ENCODE peak calls at places on chromosomes 4 and X, in six cellular contexts. One of them, this sample, is unnamed.

GRCh38 chr4:99405433-99406115 is 29.6 kb downstream of the ADH7 start:
- DNase-seq in A549: peak; percentile 2
- DNase-seq in HepG2: peak; percentile 74
- DNase-seq in K562: peak; percentile 29
- DNase-seq in GM12878: peak; percentile 38
- DNase-seq in endothelial cell of umbilical vein: peak; percentile 70
- DNase-seq in this sample: peak; percentile 62

GRCh38 chrX:9110808-9111207 is 76.9 kb upstream of the FAM9B start:
- DNase-seq in A549: no peak
- DNase-seq in HepG2: no peak
- DNase-seq in K562: no peak
- DNase-seq in GM12878: no peak
- DNase-seq in endothelial cell of umbilical vein: no peak
- DNase-seq in this sample: no peak

GRCh38 chr4:168076989-168077725 is 15.2 kb upstream of the ANXA10 start:
- DNase-seq in A549: peak; percentile 4
- DNase-seq in HepG2: peak; percentile 44
- DNase-seq in K562: peak; percentile 26
- DNase-seq in GM12878: peak; percentile 16
- DNase-seq in endothelial cell of umbilical vein: peak; percentile 81
- DNase-seq in this sample: peak; percentile 62

GRCh38 chr4:175970734-175971133 is 94.9 kb upstream of the WDR17 start:
- DNase-seq in A549: no peak
- DNase-seq in HepG2: no peak
- DNase-seq in K562: no peak
- DNase-seq in GM12878: no peak
- DNase-seq in endothelial cell of umbilical vein: no peak
- DNase-seq in this sample: no peak

GRCh38 chr4:150436598-150437370 is 145.2 kb upstream of the MAB21L2 start:
- DNase-seq in A549: no peak
- DNase-seq in HepG2: no peak
- DNase-seq in K562: no peak
- DNase-seq in GM12878: no peak
- DNase-seq in endothelial cell of umbilical vein: no peak
- DNase-seq in this sample: no peak

GRCh38 chr4:167233523-167234387 is 539 bp downstream of the SPOCK3 start:
- DNase-seq in A549: no peak
- DNase-seq in HepG2: no peak
- DNase-seq in K562: no peak
- DNase-seq in GM12878: no peak
- DNase-seq in endothelial cell of umbilical vein: peak; percentile 23
- DNase-seq in this sample: no peak

GRCh38 chrX:51459125-51459524 is 37.3 kb downstream of the NUDT11 start:
- DNase-seq in A549: no peak
- DNase-seq in HepG2: peak; percentile 3
- DNase-seq in K562: peak; percentile 5
- DNase-seq in GM12878: no peak
- DNase-seq in endothelial cell of umbilical vein: peak; percentile 1
- DNase-seq in this sample: peak; percentile 39

GRCh38 chrX:39453847-39454645 is 643.7 kb downstream of the BCOR start:
- DNase-seq in A549: no peak
- DNase-seq in HepG2: no peak
- DNase-seq in K562: no peak
- DNase-seq in GM12878: no peak
- DNase-seq in endothelial cell of umbilical vein: no peak
- DNase-seq in this sample: no peak

GRCh38 chr4:31365006-31365690 is 645.0 kb downstream of the PCDH7 start:
- DNase-seq in A549: no peak
- DNase-seq in HepG2: no peak
- DNase-seq in K562: no peak
- DNase-seq in GM12878: no peak
- DNase-seq in endothelial cell of umbilical vein: peak; percentile 70
- DNase-seq in this sample: no peak

GRCh38 chrX:41781500-41781899 is 57.5 kb downstream of the GPR82 start:
- DNase-seq in A549: peak; percentile 31
- DNase-seq in HepG2: peak; percentile 36
- DNase-seq in K562: peak; percentile 15
- DNase-seq in GM12878: no peak
- DNase-seq in endothelial cell of umbilical vein: peak; percentile 49
- DNase-seq in this sample: peak; percentile 35

GRCh38 chr4:138702471-138702870 is 313.1 kb upstream of the NOCT start:
- DNase-seq in A549: no peak
- DNase-seq in HepG2: no peak
- DNase-seq in K562: no peak
- DNase-seq in GM12878: no peak
- DNase-seq in endothelial cell of umbilical vein: no peak
- DNase-seq in this sample: no peak

GRCh38 chr4:14862881-14863280 is 139.4 kb upstream of the CPEB2 start:
- DNase-seq in A549: no peak
- DNase-seq in HepG2: no peak
- DNase-seq in K562: peak; percentile 82
- DNase-seq in GM12878: no peak
- DNase-seq in endothelial cell of umbilical vein: no peak
- DNase-seq in this sample: no peak

GRCh38 chrX:106972896-106973295 is 27.1 kb downstream of the MORC4 start:
- DNase-seq in A549: no peak
- DNase-seq in HepG2: no peak
- DNase-seq in K562: no peak
- DNase-seq in GM12878: no peak
- DNase-seq in endothelial cell of umbilical vein: no peak
- DNase-seq in this sample: no peak

GRCh38 chr4:93261207-93261606 is 567.3 kb upstream of the ATOH1 start:
- DNase-seq in A549: no peak
- DNase-seq in HepG2: no peak
- DNase-seq in K562: no peak
- DNase-seq in GM12878: no peak
- DNase-seq in endothelial cell of umbilical vein: no peak
- DNase-seq in this sample: no peak

GRCh38 chr4:2828758-2829181 is 14.9 kb upstream of the ADD1 start:
- DNase-seq in A549: no peak
- DNase-seq in HepG2: no peak
- DNase-seq in K562: no peak
- DNase-seq in GM12878: no peak
- DNase-seq in endothelial cell of umbilical vein: no peak
- DNase-seq in this sample: no peak

GRCh38 chr4:74450298-74450683 is 5.4 kb downstream of the AREG start:
- DNase-seq in A549: no peak
- DNase-seq in HepG2: no peak
- DNase-seq in K562: no peak
- DNase-seq in GM12878: no peak
- DNase-seq in endothelial cell of umbilical vein: no peak
- DNase-seq in this sample: no peak

GRCh38 chrX:82081027-82081426 is 879.1 kb downstream of the SH3BGRL start:
- DNase-seq in A549: no peak
- DNase-seq in HepG2: no peak
- DNase-seq in K562: no peak
- DNase-seq in GM12878: no peak
- DNase-seq in endothelial cell of umbilical vein: no peak
- DNase-seq in this sample: peak; percentile 0

GRCh38 chr4:123674752-123675151 is 278.2 kb downstream of the SPRY1 start:
- DNase-seq in A549: no peak
- DNase-seq in HepG2: no peak
- DNase-seq in K562: no peak
- DNase-seq in GM12878: no peak
- DNase-seq in endothelial cell of umbilical vein: no peak
- DNase-seq in this sample: no peak

GRCh38 chr4:81600511-81601269 is 129.0 kb upstream of the RASGEF1B start:
- DNase-seq in A549: no peak
- DNase-seq in HepG2: no peak
- DNase-seq in K562: no peak
- DNase-seq in GM12878: no peak
- DNase-seq in endothelial cell of umbilical vein: no peak
- DNase-seq in this sample: no peak

GRCh38 chr4:81632581-81633247 is 161.0 kb upstream of the RASGEF1B start:
- DNase-seq in A549: no peak
- DNase-seq in HepG2: no peak
- DNase-seq in K562: no peak
- DNase-seq in GM12878: no peak
- DNase-seq in endothelial cell of umbilical vein: no peak
- DNase-seq in this sample: no peak

GRCh38 chrX:41087219-41087618 is 2.0 kb downstream of the USP9X start:
- DNase-seq in A549: no peak
- DNase-seq in HepG2: no peak
- DNase-seq in K562: no peak
- DNase-seq in GM12878: no peak
- DNase-seq in endothelial cell of umbilical vein: peak; percentile 17
- DNase-seq in this sample: no peak

GRCh38 chr4:186765138-186765537 is 41.5 kb upstream of the FAT1 start:
- DNase-seq in A549: peak; percentile 6
- DNase-seq in HepG2: peak; percentile 73
- DNase-seq in K562: peak; percentile 55
- DNase-seq in GM12878: no peak
- DNase-seq in endothelial cell of umbilical vein: no peak
- DNase-seq in this sample: no peak

GRCh38 chrX:63747331-63747730 is 37.7 kb downstream of the ARHGEF9 start:
- DNase-seq in A549: no peak
- DNase-seq in HepG2: no peak
- DNase-seq in K562: no peak
- DNase-seq in GM12878: no peak
- DNase-seq in endothelial cell of umbilical vein: peak; percentile 90
- DNase-seq in this sample: no peak

GRCh38 chrX:36480441-36480990 is 527.6 kb upstream of the FAM47C start:
- DNase-seq in A549: no peak
- DNase-seq in HepG2: no peak
- DNase-seq in K562: no peak
- DNase-seq in GM12878: no peak
- DNase-seq in endothelial cell of umbilical vein: no peak
- DNase-seq in this sample: no peak

GRCh38 chr4:174369968-174370367 is 86.3 kb downstream of the CEP44 start:
- DNase-seq in A549: no peak
- DNase-seq in HepG2: no peak
- DNase-seq in K562: no peak
- DNase-seq in GM12878: no peak
- DNase-seq in endothelial cell of umbilical vein: no peak
- DNase-seq in this sample: no peak

GRCh38 chr4:140343303-140343702 is 30.1 kb upstream of the SCOC start:
- DNase-seq in A549: peak; percentile 15
- DNase-seq in HepG2: no peak
- DNase-seq in K562: no peak
- DNase-seq in GM12878: no peak
- DNase-seq in endothelial cell of umbilical vein: peak; percentile 63
- DNase-seq in this sample: no peak

GRCh38 chr4:26330186-26330787 is 9.5 kb downstream of the RBPJ start:
- DNase-seq in A549: peak; percentile 28
- DNase-seq in HepG2: peak; percentile 64
- DNase-seq in K562: peak; percentile 42
- DNase-seq in GM12878: no peak
- DNase-seq in endothelial cell of umbilical vein: peak; percentile 74
- DNase-seq in this sample: peak; percentile 79

GRCh38 chr4:61202100-61202637 is 2.0 kb downstream of the ADGRL3 start:
- DNase-seq in A549: no peak
- DNase-seq in HepG2: no peak
- DNase-seq in K562: no peak
- DNase-seq in GM12878: no peak
- DNase-seq in endothelial cell of umbilical vein: no peak
- DNase-seq in this sample: no peak

GRCh38 chr4:5888222-5888701 is 4.6 kb downstream of the CRMP1 start:
- DNase-seq in A549: no peak
- DNase-seq in HepG2: no peak
- DNase-seq in K562: no peak
- DNase-seq in GM12878: no peak
- DNase-seq in endothelial cell of umbilical vein: no peak
- DNase-seq in this sample: no peak

GRCh38 chrX:13716905-13717304 is 17.5 kb downstream of the TRAPPC2 start:
- DNase-seq in A549: no peak
- DNase-seq in HepG2: no peak
- DNase-seq in K562: no peak
- DNase-seq in GM12878: no peak
- DNase-seq in endothelial cell of umbilical vein: no peak
- DNase-seq in this sample: no peak

DNA sequence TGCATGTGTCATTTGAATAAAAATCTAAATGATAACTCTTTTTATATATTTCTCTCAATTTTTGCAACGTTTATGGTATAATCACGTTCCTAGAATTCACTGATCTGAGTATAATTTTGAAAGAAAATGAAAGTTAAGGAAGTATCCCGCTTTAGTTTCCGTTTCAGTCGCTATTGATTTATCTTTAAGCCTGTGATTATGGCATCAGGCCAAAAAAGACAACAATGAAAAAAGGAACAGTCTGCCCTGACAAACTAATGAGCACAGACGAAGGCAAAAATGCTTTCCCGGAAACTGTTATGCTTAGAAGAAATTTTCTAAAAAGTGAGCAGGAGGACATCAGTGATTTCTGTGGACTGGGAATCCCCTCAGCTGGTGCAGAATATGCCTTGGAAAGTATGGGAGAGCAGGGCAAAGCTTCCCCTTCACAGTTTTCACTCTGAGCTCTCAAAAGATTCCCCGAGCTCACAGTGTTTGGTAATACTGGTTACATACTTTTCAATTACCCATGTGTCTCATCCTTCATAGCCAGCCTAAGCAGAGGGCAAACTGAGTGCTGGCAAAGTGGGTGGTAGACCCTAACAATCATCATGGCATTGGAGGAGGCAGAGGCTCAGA is 5.1 kb upstream of the CXCL10 start:
- DNase-seq in A549: no peak
- DNase-seq in HepG2: no peak
- DNase-seq in K562: no peak
- DNase-seq in GM12878: no peak
- DNase-seq in endothelial cell of umbilical vein: peak; percentile 72
- DNase-seq in this sample: no peak
- H3K4me3 ChIP-seq in A549: no peak overlapping the region
- H3K4me3 ChIP-seq in HepG2: no peak overlapping the region
- H3K4me3 ChIP-seq in K562: no peak overlapping the region
- H3K4me3 ChIP-seq in GM12878: no peak overlapping the region
- H3K4me3 ChIP-seq in endothelial cell of umbilical vein: peak overlapping the region; percentile 36
- H3K4me3 ChIP-seq in this sample: no peak overlapping the region

GRCh38 chr4:51942833-51943215 is 77.3 kb downstream of the LRRC66 start:
- DNase-seq in A549: no peak
- DNase-seq in HepG2: no peak
- DNase-seq in K562: no peak
- DNase-seq in GM12878: no peak
- DNase-seq in endothelial cell of umbilical vein: no peak
- DNase-seq in this sample: no peak
- TF ChIP-seq MYC in A549: no peak
- TF ChIP-seq MYC in HepG2: no peak
- TF ChIP-seq MYC in K562: no peak
- TF ChIP-seq MYC in GM12878: no peak
- TF ChIP-seq MYC in endothelial cell of umbilical vein: no peak
- TF ChIP-seq MYC in this sample: no peak

GRCh38 chr4:40199999-40200880 is 3.4 kb downstream of the RHOH start:
- DNase-seq in A549: no peak
- DNase-seq in HepG2: no peak
- DNase-seq in K562: no peak
- DNase-seq in GM12878: peak; percentile 93
- DNase-seq in endothelial cell of umbilical vein: no peak
- DNase-seq in this sample: peak; percentile 98
- H3K4me3 ChIP-seq in A549: no peak overlapping the region
- H3K4me3 ChIP-seq in HepG2: no peak overlapping the region
- H3K4me3 ChIP-seq in K562: peak overlapping the region; percentile 50
- H3K4me3 ChIP-seq in GM12878: peak overlapping the region; percentile 88
- H3K4me3 ChIP-seq in endothelial cell of umbilical vein: no peak overlapping the region
- H3K4me3 ChIP-seq in this sample: peak overlapping the region; percentile 73

DNA sequence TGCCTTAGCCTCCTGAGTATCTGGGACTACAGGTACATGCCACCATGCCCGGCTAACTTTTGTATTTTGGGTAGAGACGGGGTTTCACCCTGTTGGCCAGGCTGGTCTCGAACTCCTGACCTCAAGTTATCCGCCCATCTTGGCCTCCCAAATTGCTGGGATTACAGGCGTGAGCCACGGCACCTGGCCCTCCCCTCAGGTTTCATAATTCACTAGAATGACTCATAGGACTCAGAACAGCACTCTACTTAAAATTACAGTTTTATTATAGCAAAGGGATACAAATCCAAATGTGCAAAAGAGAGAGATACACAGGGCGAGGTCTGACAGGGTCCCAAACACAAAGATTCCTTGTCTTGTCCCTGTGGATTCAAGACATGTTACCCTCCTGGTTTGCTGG is 5.0 kb downstream of the YIPF6 start:
- DNase-seq in A549: no peak
- DNase-seq in HepG2: no peak
- DNase-seq in K562: no peak
- DNase-seq in GM12878: no peak
- DNase-seq in endothelial cell of umbilical vein: no peak
- DNase-seq in this sample: no peak
- TF ChIP-seq MYC in A549: no peak
- TF ChIP-seq MYC in HepG2: no peak
- TF ChIP-seq MYC in K562: no peak
- TF ChIP-seq MYC in GM12878: no peak
- TF ChIP-seq MYC in endothelial cell of umbilical vein: no peak
- TF ChIP-seq MYC in this sample: no peak

This sample was measured in NB4.